ENCODE peak calls at places on chromosomes 16 and 17, in six cellular contexts. J, I, X, A, N and S are unnamed samples.

GRCh38 chr17:66830451-66830850 is 4.5 kb upstream of the CACNG5 start:
- DNase-seq in A (no peak), N (no peak), J (no peak), X (no peak), I (no peak), S (no peak)

GRCh38 chr17:44266402-44267164 is 1.4 kb downstream of the SLC4A1 start:
- DNase-seq in J (peak; percentile 8), A (no peak), N (no peak), I (no peak), X (peak; percentile 45), S (no peak)

GRCh38 chr16:22685162-22685830 is 128.7 kb upstream of the HS3ST2 start:
- DNase-seq in A (peak; percentile 54), J (peak; percentile 51), I (no peak), N (no peak), X (no peak), S (peak; percentile 78)

GRCh38 chr17:67503184-67503583 is 126.1 kb downstream of the PITPNC1 start:
- DNase-seq in X (peak; percentile 44), A (no peak), J (peak; percentile 80), N (no peak), I (no peak), S (no peak)

GRCh38 chr16:60989592-60989991 is 1046.6 kb downstream of the CDH8 start:
- DNase-seq in J (no peak), N (no peak), A (no peak), X (no peak), I (no peak), S (no peak)

GRCh38 chr16:66418165-66418962 is 8.7 kb upstream of the BEAN1 start:
- DNase-seq in X (no peak), A (no peak), I (no peak), N (no peak), J (no peak), S (no peak)

GRCh38 chr16:66740010-66740409 is 11.4 kb downstream of the DYNC1LI2 start:
- DNase-seq in X (peak; percentile 51), A (no peak), J (peak; percentile 34), N (no peak), I (no peak), S (no peak)

GRCh38 chr16:17803625-17804410 is 333.1 kb upstream of the XYLT1 start:
- DNase-seq in N (no peak), I (no peak), A (no peak), X (peak; percentile 34), J (no peak), S (no peak)

GRCh38 chr16:23670137-23670776 is 8.4 kb upstream of the PLK1 start:
- DNase-seq in J (no peak), I (no peak), A (no peak), N (no peak), X (no peak), S (no peak)

DNA sequence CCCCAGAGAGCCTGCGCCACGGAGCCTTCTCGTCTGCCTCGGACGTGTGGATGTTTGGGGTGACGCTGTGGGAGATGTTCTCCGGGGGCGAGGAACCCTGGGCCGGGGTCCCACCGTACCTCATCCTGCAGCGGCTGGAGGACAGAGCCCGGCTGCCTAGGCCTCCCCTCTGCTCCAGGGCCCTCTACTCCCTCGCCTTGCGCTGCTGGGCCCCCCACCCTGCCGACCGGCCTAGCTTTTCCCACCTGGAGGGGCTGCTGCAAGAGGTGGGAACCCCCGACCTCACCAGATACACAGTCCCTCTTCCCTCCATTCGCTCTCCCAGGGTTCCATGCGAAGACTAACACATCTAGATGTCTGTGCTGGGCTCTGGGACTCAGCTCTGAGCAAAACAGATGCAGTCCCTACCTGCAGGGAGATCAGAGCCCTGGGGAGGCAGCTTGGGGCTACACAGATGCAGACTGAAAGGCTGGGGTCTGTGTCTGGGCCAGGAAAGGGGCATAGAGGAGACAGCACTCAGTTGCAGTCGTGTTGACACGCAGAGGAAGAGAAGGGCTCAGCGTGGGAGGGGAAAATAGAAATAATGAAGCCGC is 3.7 kb downstream of the TNK1 start:
- DNase-seq in X (no peak), N (no peak), A (no peak), I (no peak), J (no peak), S (no peak)
- H3K4me3 ChIP-seq in X (no peak overlapping the region), N (peak overlapping the region; percentile 53), A (peak overlapping the region; percentile 20), I (peak overlapping the region; percentile 48), J (no peak overlapping the region), S (peak overlapping the region; percentile 16)

DNA sequence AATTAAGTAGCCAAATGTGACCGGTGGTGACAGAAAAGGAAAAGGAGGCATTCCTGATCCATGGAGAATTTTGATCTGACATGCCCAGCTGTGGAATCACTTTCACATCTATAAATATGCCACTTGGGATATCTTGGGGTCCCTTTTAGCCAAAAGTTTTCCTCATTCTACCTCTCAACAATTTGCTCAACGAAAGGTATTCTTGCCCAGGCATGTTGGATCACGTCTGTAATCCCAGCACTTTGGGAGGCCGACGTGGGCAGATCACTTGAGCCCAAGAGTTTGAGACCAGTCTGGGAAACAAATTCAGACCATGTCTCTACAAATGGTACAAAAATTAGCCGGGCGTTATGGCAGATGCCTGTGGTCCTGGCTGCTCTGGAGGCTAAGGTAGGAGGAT is 24.3 kb downstream of the LITAF start:
- DNase-seq in J (no peak), A (no peak), X (no peak), N (no peak), I (no peak), S (no peak)
- H3K4me1 ChIP-seq in J (peaks cover 53% of the 10 kb centered on the region), A (peaks cover 9% of the 10 kb centered on the region), X (peaks cover 57% of the 10 kb centered on the region), N (peaks cover 6% of the 10 kb centered on the region), I (peaks cover 42% of the 10 kb centered on the region), S (peaks cover 5% of the 10 kb centered on the region)

GRCh38 chr16:35506018-35506897 is 2046.8 kb downstream of the TP53TG3F start:
- DNase-seq in N (no peak), X (peak; percentile 60), I (no peak), J (peak; percentile 61), A (no peak), S (peak; percentile 45)
- H3K9me3 ChIP-seq in N (peaks cover 48% of the 10 kb centered on the region), X (no peaks in the 10 kb centered on the region), I (no peaks in the 10 kb centered on the region), J (no peaks in the 10 kb centered on the region), A (no peaks in the 10 kb centered on the region), S (no peaks in the 10 kb centered on the region)

DNA sequence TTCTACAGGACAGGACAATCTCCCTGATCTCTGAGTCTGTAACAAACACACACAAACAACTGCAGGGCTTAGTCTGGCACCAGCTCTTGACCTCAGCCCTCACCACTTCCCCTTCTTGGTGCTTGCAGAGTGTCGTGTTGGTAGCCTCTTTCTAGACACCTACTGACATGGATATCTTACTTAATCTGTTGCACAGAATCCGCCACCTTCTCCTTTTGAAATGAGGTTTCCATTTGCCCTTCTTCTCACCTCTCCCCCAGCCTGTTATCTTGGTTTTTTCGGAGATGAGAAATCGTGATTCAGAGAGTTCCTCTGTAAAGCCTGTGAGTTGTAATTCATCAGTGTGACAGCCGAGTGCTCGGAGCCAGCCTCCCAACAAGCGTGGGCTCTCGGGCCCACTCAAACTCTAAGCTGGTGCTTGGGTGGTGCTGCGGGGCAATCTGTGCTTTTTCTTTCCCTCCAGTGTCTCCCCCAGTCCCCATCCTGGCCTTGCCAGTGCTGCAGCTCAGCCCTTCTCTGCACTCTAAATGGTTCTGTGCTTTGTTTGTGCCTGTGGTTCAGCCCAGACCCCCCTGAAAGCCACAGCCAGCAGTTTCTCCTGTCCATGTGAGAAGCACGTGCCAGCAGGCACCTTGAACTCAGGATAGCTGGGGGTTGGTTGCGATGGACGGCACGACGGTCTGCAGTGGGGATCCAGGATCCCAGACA is 28.1 kb downstream of the KIAA0513 start:
- DNase-seq in N (no peak), J (peak; percentile 76), I (peak; percentile 70), A (no peak), X (no peak), S (peak; percentile 65)
- H3K4me3 ChIP-seq in N (no peak overlapping the region), J (no peak overlapping the region), I (peak overlapping the region; percentile 25), A (peak overlapping the region; percentile 20), X (no peak overlapping the region), S (no peak overlapping the region)

GRCh38 chr17:28948342-28948741 is 3.0 kb downstream of the PHF12 start:
- DNase-seq in A (no peak), X (no peak), N (no peak), J (no peak), I (no peak), S (no peak)
- H3K4me1 ChIP-seq in A (peaks cover 12% of the 10 kb centered on the region), X (peaks cover 27% of the 10 kb centered on the region), N (peaks cover 13% of the 10 kb centered on the region), J (peaks cover 49% of the 10 kb centered on the region), I (peaks cover 46% of the 10 kb centered on the region), S (peaks cover 2% of the 10 kb centered on the region)

GRCh38 chr17:16617481-16618060 is 36.1 kb downstream of the ZNF624 start:
- DNase-seq in N (no peak), X (no peak), I (no peak), J (no peak), A (no peak), S (no peak)

GRCh38 chr17:16623282-16623681 is 30.4 kb downstream of the ZNF624 start:
- DNase-seq in N (no peak), J (no peak), I (no peak), X (no peak), A (no peak), S (no peak)

GRCh38 chr17:16622540-16623277 is 30.9 kb downstream of the ZNF624 start:
- DNase-seq in I (no peak), J (no peak), X (no peak), A (no peak), N (no peak), S (no peak)
- H3K9me3 ChIP-seq in I (peaks cover 74% of the 10 kb centered on the region), J (no peaks in the 10 kb centered on the region), X (peaks cover 100% of the 10 kb centered on the region), A (peaks cover 21% of the 10 kb centered on the region), N (peaks cover 55% of the 10 kb centered on the region), S (peaks cover 1% of the 10 kb centered on the region)

DNA sequence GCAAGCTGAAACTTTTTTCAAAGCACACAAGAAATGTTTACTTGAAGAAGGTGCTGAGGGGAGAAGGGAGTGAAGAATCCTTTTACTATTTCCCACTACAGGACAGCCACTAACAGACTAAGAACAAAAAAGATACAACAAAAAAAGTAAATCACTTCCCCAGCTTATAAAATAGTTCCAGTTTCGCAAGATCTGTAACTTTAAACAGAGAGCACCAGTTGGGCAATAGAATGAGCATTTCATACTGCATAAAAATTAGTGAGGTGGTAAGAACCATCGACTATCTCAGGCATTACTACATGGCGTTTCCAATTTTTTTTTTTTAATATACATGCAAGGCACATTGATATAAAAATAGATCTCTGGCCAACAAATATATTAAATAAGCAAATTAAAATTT is 11.1 kb downstream of the CRYBA1 start:
- DNase-seq in N (no peak), A (no peak), I (no peak), X (no peak), J (no peak), S (no peak)
- H3K4me3 ChIP-seq in N (no peak overlapping the region), A (no peak overlapping the region), I (no peak overlapping the region), X (no peak overlapping the region), J (no peak overlapping the region), S (no peak overlapping the region)